ENCODE peak calls at places on chromosomes 12 and 14, in ten cellular contexts. M is posterior cingulate gyrus; C is suprapubic skin; A is kidney glomerular epithelial cell; K is RWPE2; U is stimulated activated CD4-positive, alpha-beta T cell treated with anti-CD3 and anti-CD28 coated beads, Interleukin-4, amount 100 ng/mL, for 24 hours; B is brain microvascular endothelial cell; X is activated naive CD8-positive, alpha-beta T cell treated with anti-CD3 and anti-CD28 coated beads for 36 hours; W is activated CD4-positive, alpha-beta T cell treated with anti-CD3 and anti-CD28 coated beads for 48 hours; S is GM13976. V is an unnamed sample.

GRCh38 chr14:104288272-104288671 is 149.9 kb downstream of the KIF26A start:
- DNase-seq in M (no peak), C (peak), A (no peak), K (peak), U (no peak), B (no peak), X (no peak), W (no peak), S (no peak), V (no peak)

GRCh38 chr14:45198551-45198950 is 54.5 kb downstream of the MIS18BP1 start:
- DNase-seq in M (no peak), C (no peak), A (no peak), K (no peak), U (no peak), B (peak), X (no peak), W (no peak), S (no peak), V (no peak)

GRCh38 chr14:64501326-64502171 is 2.1 kb downstream of the ZBTB25 start:
- DNase-seq in M (no peak), C (peak), A (peak), K (no peak), U (no peak), B (peak), X (no peak), W (peak), S (no peak), V (no peak)

GRCh38 chr14:101929096-101929495 is 35.3 kb upstream of the DYNC1H1 start:
- DNase-seq in M (no peak), C (peak), A (no peak), K (no peak), U (no peak), B (no peak), X (no peak), W (no peak), S (no peak), V (no peak)

GRCh38 chr14:36344211-36344610 is 23.8 kb upstream of the MBIP start:
- DNase-seq in M (no peak), C (no peak), A (peak), K (no peak), U (no peak), B (no peak), X (no peak), W (no peak), S (no peak), V (no peak)

GRCh38 chr12:57446292-57446960 is 8.7 kb upstream of the INHBE start:
- DNase-seq in M (no peak), C (no peak), A (no peak), K (no peak), U (no peak), B (no peak), X (no peak), W (no peak), S (no peak), V (no peak)

GRCh38 chr12:102879144-102879763 is 37.8 kb downstream of the PAH start:
- DNase-seq in M (peak), C (no peak), A (peak), K (no peak), U (peak), B (peak), X (peak), W (peak), S (peak), V (no peak)

GRCh38 chr12:32444895-32445294 is 45.5 kb downstream of the FGD4 start:
- DNase-seq in M (no peak), C (no peak), A (peak), K (no peak), U (no peak), B (peak), X (no peak), W (no peak), S (no peak), V (no peak)

GRCh38 chr14:70061108-70061507 is 127.6 kb downstream of the SLC8A3 start:
- DNase-seq in M (no peak), C (no peak), A (peak), K (no peak), U (no peak), B (no peak), X (no peak), W (no peak), S (no peak), V (no peak)

GRCh38 chr12:125159687-125160086 is 94.5 kb downstream of the AACS start:
- DNase-seq in M (no peak), C (no peak), A (no peak), K (no peak), U (no peak), B (no peak), X (no peak), W (no peak), S (no peak), V (no peak)

GRCh38 chr14:61700104-61700886 is 5.0 kb downstream of the HIF1A start:
- DNase-seq in M (no peak), C (no peak), A (no peak), K (no peak), U (no peak), B (no peak), X (no peak), W (no peak), S (no peak), V (no peak)

GRCh38 chr12:68368332-68368731 is 36.2 kb upstream of the MDM1 start:
- DNase-seq in M (no peak), C (no peak), A (no peak), K (no peak), U (no peak), B (no peak), X (no peak), W (no peak), S (no peak), V (no peak)

GRCh38 chr14:77375164-77375950 is 1.5 kb downstream of the TMED8 start:
- DNase-seq in M (no peak), C (no peak), A (no peak), K (no peak), U (no peak), B (no peak), X (no peak), W (no peak), S (no peak), V (no peak)

GRCh38 chr14:94614802-94615201 is 2.6 kb downstream of the SERPINA3 start:
- DNase-seq in M (no peak), C (peak), A (no peak), K (no peak), U (no peak), B (no peak), X (no peak), W (no peak), S (no peak), V (no peak)